ENCODE peak calls at places on chromosomes 4 and X, in seven cellular contexts. G, M, I, O, F, H and U are unnamed samples.

GRCh38 chrX:46918434-46918833 is 6.2 kb downstream of the JADE3 start:
- DNase-seq in H (no peak), I (no peak), G (no peak), M (no peak), F (no peak), O (no peak), U (peak; percentile 21)

GRCh38 chr4:57053508-57053907 is 56.7 kb downstream of the IGFBP7 start:
- DNase-seq in G (no peak), I (no peak), M (no peak), O (no peak), F (no peak), H (no peak), U (no peak)

GRCh38 chrX:115564243-115564642 is 3.3 kb downstream of the PLS3 start:
- DNase-seq in G (no peak), H (no peak), M (no peak), F (no peak), O (no peak), I (no peak), U (no peak)

GRCh38 chr4:21768349-21769310 is 179.9 kb downstream of the KCNIP4 start:
- DNase-seq in O (peak; percentile 65), H (peak; percentile 43), F (no peak), M (no peak), G (no peak), I (peak; percentile 24), U (peak; percentile 60)

GRCh38 chr4:143421609-143422008 is 84.9 kb downstream of the GAB1 start:
- DNase-seq in I (no peak), M (no peak), F (no peak), G (no peak), H (no peak), O (no peak), U (no peak)

GRCh38 chrX:112642349-112642748 is 37.4 kb downstream of the LHFPL1 start:
- DNase-seq in I (peak; percentile 23), O (peak; percentile 72), F (no peak), M (no peak), H (peak; percentile 54), G (peak; percentile 15), U (peak; percentile 51)

GRCh38 chrX:11953615-11954014 is 184.7 kb upstream of the FRMPD4 start:
- DNase-seq in F (no peak), H (peak; percentile 32), O (peak; percentile 43), M (no peak), G (no peak), I (no peak), U (peak; percentile 90)

GRCh38 chrX:103999234-103999633 is 14.3 kb downstream of the H2BW1 start:
- DNase-seq in F (no peak), O (no peak), M (no peak), H (no peak), G (no peak), I (no peak), U (no peak)

GRCh38 chr4:161564230-161564834 is 599.5 kb downstream of the FSTL5 start:
- DNase-seq in H (no peak), M (no peak), O (no peak), G (no peak), I (no peak), F (no peak), U (peak; percentile 43)

GRCh38 chr4:165921546-165921945 is 48.5 kb downstream of the TLL1 start:
- DNase-seq in O (no peak), I (no peak), G (no peak), F (no peak), H (no peak), M (no peak), U (no peak)

GRCh38 chrX:104306180-104306579 is 51.4 kb upstream of the ESX1 start:
- DNase-seq in H (no peak), M (no peak), I (no peak), G (no peak), F (no peak), O (no peak), U (no peak)

GRCh38 chr4:4985844-4986243 is 33.4 kb downstream of the CYTL1 start:
- DNase-seq in O (peak; percentile 65), G (no peak), F (no peak), M (no peak), I (no peak), H (no peak), U (peak; percentile 44)

GRCh38 chr4:11603594-11604194 is 175.0 kb upstream of the HS3ST1 start:
- DNase-seq in M (no peak), F (no peak), I (no peak), G (no peak), H (no peak), O (peak; percentile 55), U (no peak)

GRCh38 chrX:115449742-115450141 is 111.2 kb upstream of the PLS3 start:
- DNase-seq in G (no peak), I (peak; percentile 12), M (no peak), F (no peak), H (no peak), O (no peak), U (no peak)